ENCODE peak calls at places on chromosomes 1 and 21, in eight cellular contexts. K is upper lobe of right lung, L is A549, F is testis, G is left ventricle myocardium inferior, X is fibroblast of lung, D is H1, R is adrenal gland. V is an unnamed sample.
A peak's percentile ranks its signal among the peaks of the same experiment; 100 is the strongest.

GRCh38 chr1:113041569-113042335 is 31.2 kb upstream of the LRIG2 start:
- DNase-seq in D (peak; percentile 57), K (no peak), F (peak; percentile 32), G (no peak), R (no peak), X (no peak), L (no peak), V (no peak)

GRCh38 chr1:110628356-110629105 is 22.4 kb upstream of the KCNA2 start:
- DNase-seq in X (no peak), R (no peak), G (no peak), L (no peak), K (no peak), F (no peak), D (no peak), V (no peak)

GRCh38 chr1:43668956-43669355 is 19.0 kb downstream of the KDM4A start:
- DNase-seq in L (no peak), K (no peak), G (no peak), D (no peak), F (no peak), R (no peak), X (no peak), V (no peak)

GRCh38 chr1:12548279-12549105 is 69.5 kb downstream of the DHRS3 start:
- DNase-seq in G (no peak), K (no peak), F (no peak), D (no peak), L (no peak), R (no peak), X (no peak), V (no peak)

GRCh38 chr1:89954401-89954800 is 40.5 kb upstream of the ZNF326 start:
- DNase-seq in D (peak; percentile 35), X (no peak), K (no peak), F (no peak), R (no peak), L (no peak), G (no peak), V (no peak)

GRCh38 chr1:205142105-205142475 is 20.3 kb upstream of the RBBP5 start:
- DNase-seq in X (no peak), K (no peak), D (no peak), L (no peak), F (no peak), G (no peak), R (no peak), V (no peak)

GRCh38 chr1:169460193-169460833 is 25.4 kb downstream of the SLC19A2 start:
- DNase-seq in X (peak; percentile 43), F (peak; percentile 25), G (no peak), D (peak; percentile 69), K (peak; percentile 61), R (no peak), L (no peak), V (no peak)

GRCh38 chr1:161427733-161428516 is 60.2 kb upstream of the CFAP126 start:
- DNase-seq in D (peak; percentile 87), L (peak; percentile 82), K (no peak), R (no peak), F (no peak), X (peak; percentile 65), G (no peak), V (peak; percentile 59)

GRCh38 chr1:7068552-7068951 is 283.3 kb downstream of the CAMTA1 start:
- DNase-seq in R (no peak), F (no peak), X (no peak), G (no peak), L (no peak), D (no peak), K (no peak), V (no peak)

GRCh38 chr1:210758761-210759160 is 375.2 kb downstream of the KCNH1 start:
- DNase-seq in R (no peak), G (no peak), X (no peak), K (no peak), D (no peak), L (no peak), F (no peak), V (no peak)

GRCh38 chr1:203534526-203534925 is 40.6 kb downstream of the OPTC start:
- DNase-seq in F (peak; percentile 74), G (peak; percentile 38), R (no peak), X (peak; percentile 82), D (no peak), L (peak; percentile 71), K (peak; percentile 12), V (no peak)

GRCh38 chr1:165257969-165258459 is 98.5 kb downstream of the LMX1A start:
- DNase-seq in R (peak; percentile 90), G (peak; percentile 49), F (peak; percentile 88), X (peak; percentile 36), L (peak; percentile 65), D (peak; percentile 90), K (no peak), V (peak; percentile 87)

GRCh38 chr1:164382384-164382783 is 176.6 kb upstream of the PBX1 start:
- DNase-seq in X (no peak), R (no peak), F (no peak), K (no peak), G (peak; percentile 18), D (no peak), L (no peak), V (no peak)

GRCh38 chr1:58619286-58620054 is 42.4 kb upstream of the TACSTD2 start:
- DNase-seq in G (no peak), R (no peak), X (peak; percentile 10), K (no peak), L (no peak), D (no peak), F (no peak), V (no peak)

GRCh38 chr1:219657186-219657585 is 44.3 kb upstream of the ZC3H11B start:
- DNase-seq in G (no peak), D (no peak), R (no peak), L (no peak), F (no peak), K (no peak), X (no peak), V (no peak)

GRCh38 chr1:153520818-153521476 is 14.8 kb downstream of the S100A6 start:
- DNase-seq in F (no peak), K (no peak), R (peak; percentile 35), D (no peak), L (no peak), X (no peak), G (no peak), V (no peak)

GRCh38 chr21:38988211-38989096 is 182.7 kb downstream of the ETS2 start:
- DNase-seq in X (no peak), R (no peak), F (peak; percentile 62), G (no peak), K (no peak), D (no peak), L (no peak), V (no peak)

GRCh38 chr1:156582388-156583022 is 3.0 kb downstream of the TTC24 start:
- DNase-seq in G (no peak), D (no peak), X (no peak), R (no peak), K (no peak), F (no peak), L (no peak), V (no peak)

GRCh38 chr1:59150537-59151386 is 146.1 kb upstream of the FGGY start:
- DNase-seq in D (no peak), K (no peak), G (peak; percentile 82), R (peak; percentile 94), X (peak; percentile 99), L (peak; percentile 89), F (peak; percentile 68), V (peak; percentile 61)

GRCh38 chr1:115454835-115455511 is 116.9 kb upstream of the NGF start:
- DNase-seq in R (no peak), K (no peak), F (peak; percentile 26), X (peak; percentile 90), L (no peak), G (peak; percentile 69), D (no peak), V (no peak)

GRCh38 chr1:155321577-155322497 is 1.1 kb downstream of the RUSC1 start:
- DNase-seq in K (no peak), D (peak; percentile 55), F (no peak), G (no peak), X (no peak), L (no peak), R (peak; percentile 64), V (no peak)

GRCh38 chr1:186094170-186094569 is 280.9 kb downstream of the TPR start:
- DNase-seq in D (no peak), X (peak; percentile 6), R (no peak), L (no peak), F (no peak), K (no peak), G (no peak), V (no peak)
- H3K4me1 ChIP-seq in D (no peaks in the 10 kb centered on the region), X (no peaks in the 10 kb centered on the region), R (peaks cover 13% of the 10 kb centered on the region), L (no peaks in the 10 kb centered on the region), F (no peaks in the 10 kb centered on the region), K (peaks cover 11% of the 10 kb centered on the region), G (peaks cover 20% of the 10 kb centered on the region), V (no peaks in the 10 kb centered on the region)

GRCh38 chr1:8876099-8876496 is 2.4 kb downstream of the ENO1 start:
- DNase-seq in G (no peak), X (no peak), K (no peak), F (no peak), R (no peak), L (no peak), D (no peak), V (no peak)
- H3K4me3 ChIP-seq in G (peak overlapping the region; percentile 93), X (peak overlapping the region; percentile 76), K (peak overlapping the region; percentile 90), F (no peak overlapping the region), R (no peak overlapping the region), L (peak overlapping the region; percentile 78), D (no peak overlapping the region), V (peak overlapping the region; percentile 81)

DNA sequence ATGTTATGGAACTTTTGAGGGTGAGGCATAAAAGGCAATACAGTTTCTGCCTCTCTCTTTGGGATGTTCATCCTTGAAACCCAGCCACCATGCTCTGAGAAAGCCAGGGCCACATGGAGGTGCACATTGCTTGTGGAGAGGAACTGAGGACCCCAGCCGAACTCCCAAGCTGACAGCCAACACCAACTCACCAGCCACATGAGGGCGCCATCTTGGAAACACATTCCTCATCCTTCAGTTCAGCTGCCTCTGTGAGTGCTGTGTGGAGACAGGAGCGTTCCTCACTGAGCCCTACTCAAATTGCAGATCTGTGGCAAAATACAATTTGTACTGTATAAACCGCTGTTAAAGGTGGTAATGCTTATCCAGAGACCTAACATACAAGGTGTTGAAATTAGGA is 137.5 kb downstream of the GABPA start:
- DNase-seq in X (no peak), D (peak; percentile 71), R (no peak), L (no peak), K (no peak), G (no peak), F (no peak), V (no peak)
- TF ChIP-seq CTCF in X (no peak), D (peak; percentile 61), R (no peak), L (no peak), K (no peak), G (no peak), F (no peak), V (peak; percentile 35)

GRCh38 chr1:61120998-61121397 is 38.6 kb downstream of the NFIA start:
- DNase-seq in F (peak; percentile 42), D (no peak), K (no peak), L (no peak), R (no peak), G (no peak), X (peak; percentile 65), V (no peak)
- H3K4me1 ChIP-seq in F (peaks cover 51% of the 10 kb centered on the region), D (no peaks in the 10 kb centered on the region), K (peaks cover 37% of the 10 kb centered on the region), L (peaks cover 85% of the 10 kb centered on the region), R (peaks cover 79% of the 10 kb centered on the region), G (peaks cover 94% of the 10 kb centered on the region), X (no peaks in the 10 kb centered on the region), V (no peaks in the 10 kb centered on the region)

GRCh38 chr1:150293433-150294253 is at the start of gene MRPS21:
- DNase-seq in G (peak; percentile 87), R (peak; percentile 97), D (peak; percentile 88), F (peak; percentile 96), K (peak; percentile 94), X (peak; percentile 91), L (peak; percentile 95), V (peak; percentile 92)
- H3K4me3 ChIP-seq in G (peak within 1 kb of the TSS; percentile 85), R (peak within 1 kb of the TSS; percentile 31), D (peak within 1 kb of the TSS; percentile 100), F (peak within 1 kb of the TSS; percentile 81), K (peak within 1 kb of the TSS; percentile 94), X (peak within 1 kb of the TSS; percentile 96), L (peak within 1 kb of the TSS; percentile 86), V (peak within 1 kb of the TSS; percentile 92)

V was measured in BE2C.